ENCODE peak calls at places on chromosomes 13 and 19, in seven cellular contexts. E, G, F, X, Q, R and D are unnamed samples.

GRCh38 chr13:53098455-53098854 is 69.8 kb downstream of the OLFM4 start:
- DNase-seq in E (no peak), G (no peak), F (no peak), X (no peak), Q (no peak), R (no peak), D (no peak)

GRCh38 chr13:102317593-102317992 is 84.3 kb downstream of the FGF14 start:
- DNase-seq in E (no peak), G (peak; percentile 15), F (no peak), X (no peak), Q (no peak), R (no peak), D (no peak)

GRCh38 chr19:48635966-48636858 is 967 bp downstream of the DBP start:
- DNase-seq in E (peak; percentile 56), G (no peak), F (no peak), X (no peak), Q (no peak), R (no peak), D (peak; percentile 65)

GRCh38 chr13:91381371-91381770 is 17.1 kb upstream of the GPC5 start:
- DNase-seq in E (peak; percentile 15), G (peak; percentile 3), F (peak; percentile 34), X (peak; percentile 27), Q (no peak), R (no peak), D (peak; percentile 68)

GRCh38 chr19:29662604-29663404 is 2.5 kb upstream of the PLEKHF1 start:
- DNase-seq in E (no peak), G (peak; percentile 21), F (no peak), X (peak; percentile 33), Q (peak; percentile 88), R (no peak), D (no peak)

GRCh38 chr13:99658266-99658991 is 157.2 kb downstream of the TM9SF2 start:
- DNase-seq in E (peak; percentile 80), G (peak; percentile 54), F (peak; percentile 11), X (peak; percentile 64), Q (no peak), R (peak; percentile 41), D (peak; percentile 79)

GRCh38 chr19:926595-927043 is 784 bp downstream of the ARID3A start:
- DNase-seq in E (peak; percentile 44), G (no peak), F (peak; percentile 65), X (peak; percentile 48), Q (no peak), R (no peak), D (peak; percentile 32)

GRCh38 chr19:49502866-49503581 is 6.8 kb downstream of the RPS11 start:
- DNase-seq in E (peak; percentile 76), G (peak; percentile 14), F (peak; percentile 25), X (peak; percentile 79), Q (peak; percentile 58), R (peak; percentile 36), D (no peak)

GRCh38 chr13:49539746-49540145 is 44.0 kb downstream of the PHF11 start:
- DNase-seq in E (no peak), G (no peak), F (no peak), X (no peak), Q (no peak), R (no peak), D (no peak)

GRCh38 chr13:105763851-105764250 is 771.6 kb downstream of the EFNB2 start:
- DNase-seq in E (no peak), G (no peak), F (no peak), X (no peak), Q (no peak), R (no peak), D (no peak)

GRCh38 chr13:51243227-51243626 is 21.0 kb downstream of the FAM124A start:
- DNase-seq in E (no peak), G (no peak), F (no peak), X (no peak), Q (no peak), R (no peak), D (no peak)

GRCh38 chr19:45764487-45764886 is 4.6 kb downstream of the SIX5 start:
- DNase-seq in E (no peak), G (no peak), F (no peak), X (no peak), Q (no peak), R (no peak), D (no peak)

GRCh38 chr19:21698215-21698614 is 69.2 kb downstream of the ZNF100 start:
- DNase-seq in E (peak; percentile 12), G (no peak), F (peak; percentile 65), X (no peak), Q (peak; percentile 0), R (no peak), D (peak; percentile 22)

GRCh38 chr19:16326401-16327130 is 1.9 kb downstream of the KLF2 start:
- DNase-seq in E (peak; percentile 72), G (no peak), F (no peak), X (no peak), Q (no peak), R (no peak), D (no peak)

GRCh38 chr13:25085125-25085742 is 10.7 kb upstream of the PABPC3 start:
- DNase-seq in E (peak; percentile 22), G (peak; percentile 72), F (peak; percentile 41), X (peak; percentile 44), Q (no peak), R (no peak), D (peak; percentile 94)

GRCh38 chr19:13089857-13090507 is 12.7 kb downstream of the LYL1 start:
- DNase-seq in E (no peak), G (no peak), F (no peak), X (no peak), Q (no peak), R (no peak), D (no peak)

GRCh38 chr19:54434862-54435174 is 14.2 kb upstream of the LENG8 start:
- DNase-seq in E (no peak), G (no peak), F (no peak), X (no peak), Q (no peak), R (no peak), D (no peak)

GRCh38 chr13:112868308-112868707 is 100.7 kb upstream of the MCF2L start:
- DNase-seq in E (no peak), G (no peak), F (no peak), X (no peak), Q (no peak), R (no peak), D (no peak)

GRCh38 chr13:71046360-71047079 is 820.5 kb downstream of the DACH1 start:
- DNase-seq in E (no peak), G (no peak), F (no peak), X (no peak), Q (no peak), R (no peak), D (no peak)

GRCh38 chr19:17404015-17404414 is 1.4 kb downstream of the BST2 start:
- DNase-seq in E (no peak), G (no peak), F (no peak), X (no peak), Q (no peak), R (no peak), D (no peak)